ENCODE peak calls at places on chromosome 1, in five cellular contexts. One of them, this sample, is unnamed.

GRCh38 chr1:54122131-54122751 is 30.6 kb downstream of the CDCP2 start:
- DNase-seq in mesendoderm: no peak
- DNase-seq in stimulated activated CD8-positive, alpha-beta memory T cell treated with anti-CD3 and anti-CD28 coated beads, Interleukin-4, amount 100 ng/mL, for 1 hour: no peak
- DNase-seq in HFF-Myc: no peak
- DNase-seq in SW480: no peak
- DNase-seq in this sample: no peak

GRCh38 chr1:15684468-15685283 is 556 bp downstream of the PLEKHM2 start:
- DNase-seq in mesendoderm: peak; percentile 64
- DNase-seq in stimulated activated CD8-positive, alpha-beta memory T cell treated with anti-CD3 and anti-CD28 coated beads, Interleukin-4, amount 100 ng/mL, for 1 hour: no peak
- DNase-seq in HFF-Myc: no peak
- DNase-seq in SW480: no peak
- DNase-seq in this sample: no peak

GRCh38 chr1:213371769-213372619 is 321.0 kb downstream of the RPS6KC1 start:
- DNase-seq in mesendoderm: no peak
- DNase-seq in stimulated activated CD8-positive, alpha-beta memory T cell treated with anti-CD3 and anti-CD28 coated beads, Interleukin-4, amount 100 ng/mL, for 1 hour: no peak
- DNase-seq in HFF-Myc: no peak
- DNase-seq in SW480: no peak
- DNase-seq in this sample: no peak

GRCh38 chr1:90204780-90205179 is 209.9 kb downstream of the ZNF326 start:
- DNase-seq in mesendoderm: no peak
- DNase-seq in stimulated activated CD8-positive, alpha-beta memory T cell treated with anti-CD3 and anti-CD28 coated beads, Interleukin-4, amount 100 ng/mL, for 1 hour: no peak
- DNase-seq in HFF-Myc: no peak
- DNase-seq in SW480: no peak
- DNase-seq in this sample: no peak

GRCh38 chr1:41919764-41920397 is 1.2 kb upstream of the HIVEP3 start:
- DNase-seq in mesendoderm: peak; percentile 91
- DNase-seq in stimulated activated CD8-positive, alpha-beta memory T cell treated with anti-CD3 and anti-CD28 coated beads, Interleukin-4, amount 100 ng/mL, for 1 hour: peak; percentile 57
- DNase-seq in HFF-Myc: no peak
- DNase-seq in SW480: no peak
- DNase-seq in this sample: no peak

GRCh38 chr1:35838693-35839245 is 31.0 kb downstream of the AGO4 start:
- DNase-seq in mesendoderm: no peak
- DNase-seq in stimulated activated CD8-positive, alpha-beta memory T cell treated with anti-CD3 and anti-CD28 coated beads, Interleukin-4, amount 100 ng/mL, for 1 hour: no peak
- DNase-seq in HFF-Myc: no peak
- DNase-seq in SW480: no peak
- DNase-seq in this sample: no peak

GRCh38 chr1:66725885-66726665 is 26.2 kb upstream of the DYNLT5 start:
- DNase-seq in mesendoderm: peak; percentile 82
- DNase-seq in stimulated activated CD8-positive, alpha-beta memory T cell treated with anti-CD3 and anti-CD28 coated beads, Interleukin-4, amount 100 ng/mL, for 1 hour: peak; percentile 4
- DNase-seq in HFF-Myc: peak; percentile 59
- DNase-seq in SW480: peak; percentile 50
- DNase-seq in this sample: no peak

GRCh38 chr1:175499595-175500367 is 243.6 kb downstream of the TNR start:
- DNase-seq in mesendoderm: peak; percentile 58
- DNase-seq in stimulated activated CD8-positive, alpha-beta memory T cell treated with anti-CD3 and anti-CD28 coated beads, Interleukin-4, amount 100 ng/mL, for 1 hour: no peak
- DNase-seq in HFF-Myc: no peak
- DNase-seq in SW480: peak; percentile 49
- DNase-seq in this sample: no peak

GRCh38 chr1:26160527-26161407 is 1.9 kb downstream of the FAM110D start:
- DNase-seq in mesendoderm: no peak
- DNase-seq in stimulated activated CD8-positive, alpha-beta memory T cell treated with anti-CD3 and anti-CD28 coated beads, Interleukin-4, amount 100 ng/mL, for 1 hour: no peak
- DNase-seq in HFF-Myc: no peak
- DNase-seq in SW480: no peak
- DNase-seq in this sample: no peak

GRCh38 chr1:15965228-15965767 is 10.6 kb downstream of the ZBTB17 start:
- DNase-seq in mesendoderm: no peak
- DNase-seq in stimulated activated CD8-positive, alpha-beta memory T cell treated with anti-CD3 and anti-CD28 coated beads, Interleukin-4, amount 100 ng/mL, for 1 hour: no peak
- DNase-seq in HFF-Myc: no peak
- DNase-seq in SW480: no peak
- DNase-seq in this sample: no peak

GRCh38 chr1:200744143-200744542 is 5.5 kb downstream of the CAMSAP2 start:
- DNase-seq in mesendoderm: no peak
- DNase-seq in stimulated activated CD8-positive, alpha-beta memory T cell treated with anti-CD3 and anti-CD28 coated beads, Interleukin-4, amount 100 ng/mL, for 1 hour: no peak
- DNase-seq in HFF-Myc: no peak
- DNase-seq in SW480: no peak
- DNase-seq in this sample: no peak

GRCh38 chr1:39110325-39110851 is 84.2 kb downstream of the NDUFS5 start:
- DNase-seq in mesendoderm: no peak
- DNase-seq in stimulated activated CD8-positive, alpha-beta memory T cell treated with anti-CD3 and anti-CD28 coated beads, Interleukin-4, amount 100 ng/mL, for 1 hour: no peak
- DNase-seq in HFF-Myc: no peak
- DNase-seq in SW480: no peak
- DNase-seq in this sample: no peak

GRCh38 chr1:7269525-7269924 is 484.3 kb downstream of the CAMTA1 start:
- DNase-seq in mesendoderm: no peak
- DNase-seq in stimulated activated CD8-positive, alpha-beta memory T cell treated with anti-CD3 and anti-CD28 coated beads, Interleukin-4, amount 100 ng/mL, for 1 hour: no peak
- DNase-seq in HFF-Myc: no peak
- DNase-seq in SW480: no peak
- DNase-seq in this sample: no peak

GRCh38 chr1:154717467-154718004 is 109.5 kb upstream of the ADAR start:
- DNase-seq in mesendoderm: no peak
- DNase-seq in stimulated activated CD8-positive, alpha-beta memory T cell treated with anti-CD3 and anti-CD28 coated beads, Interleukin-4, amount 100 ng/mL, for 1 hour: no peak
- DNase-seq in HFF-Myc: no peak
- DNase-seq in SW480: no peak
- DNase-seq in this sample: no peak

GRCh38 chr1:63663301-63663700 is 70.1 kb downstream of the PGM1 start:
- DNase-seq in mesendoderm: no peak
- DNase-seq in stimulated activated CD8-positive, alpha-beta memory T cell treated with anti-CD3 and anti-CD28 coated beads, Interleukin-4, amount 100 ng/mL, for 1 hour: no peak
- DNase-seq in HFF-Myc: no peak
- DNase-seq in SW480: no peak
- DNase-seq in this sample: no peak